ENCODE peak calls at places on chromosomes 1 and 21, in six cellular contexts. D is sigmoid colon, F is suprapubic skin, I is transverse colon, A is A549, G is HepG2. J is an unnamed sample.

GRCh38 chr1:58573138-58573537 is 3.9 kb downstream of the TACSTD2 start:
- DNase-seq in D (no peak), F (no peak), I (no peak), A (no peak), G (no peak), J (no peak)

GRCh38 chr1:9399510-9400424 is 107.1 kb downstream of the SPSB1 start:
- DNase-seq in D (peak; percentile 81), F (no peak), I (no peak), A (no peak), G (peak; percentile 65), J (no peak)

GRCh38 chr1:5754079-5754431 is 238.2 kb downstream of the NPHP4 start:
- DNase-seq in D (peak; percentile 34), F (no peak), I (no peak), A (no peak), G (no peak), J (no peak)

GRCh38 chr1:209106237-209106741 is 477.2 kb upstream of the CAMK1G start:
- DNase-seq in D (no peak), F (no peak), I (no peak), A (no peak), G (no peak), J (no peak)

GRCh38 chr1:44632511-44633072 is 41.7 kb downstream of the TMEM53 start:
- DNase-seq in D (no peak), F (no peak), I (no peak), A (no peak), G (no peak), J (no peak)

GRCh38 chr1:117570988-117571409 is 34.8 kb upstream of the TENT5C start:
- DNase-seq in D (no peak), F (peak; percentile 32), I (peak; percentile 81), A (no peak), G (no peak), J (no peak)

GRCh38 chr1:153441238-153441755 is 19.2 kb downstream of the S100A7 start:
- DNase-seq in D (no peak), F (peak; percentile 43), I (no peak), A (no peak), G (no peak), J (no peak)

GRCh38 chr1:87325982-87326738 is 2.5 kb upstream of the LMO4 start:
- DNase-seq in D (no peak), F (no peak), I (peak; percentile 49), A (peak; percentile 22), G (peak; percentile 44), J (peak; percentile 69)

GRCh38 chr21:34762761-34763160 is 94.0 kb downstream of the CLIC6 start:
- DNase-seq in D (no peak), F (no peak), I (no peak), A (no peak), G (no peak), J (no peak)

GRCh38 chr21:17602874-17603273 is 9.8 kb downstream of the BTG3 start:
- DNase-seq in D (no peak), F (no peak), I (no peak), A (no peak), G (no peak), J (no peak)

GRCh38 chr1:231663211-231663792 is 36.7 kb downstream of the DISC1 start:
- DNase-seq in D (no peak), F (no peak), I (no peak), A (no peak), G (peak; percentile 41), J (no peak)

GRCh38 chr1:29120955-29121485 is 2.7 kb downstream of the TMEM200B start:
- DNase-seq in D (peak; percentile 83), F (no peak), I (peak; percentile 61), A (peak; percentile 41), G (no peak), J (no peak)

GRCh38 chr21:34889287-34889536 is 159.9 kb downstream of the RUNX1 start:
- DNase-seq in D (peak; percentile 75), F (no peak), I (peak; percentile 50), A (no peak), G (peak; percentile 9), J (no peak)

GRCh38 chr1:25197235-25197930 is 34.9 kb downstream of the SYF2 start:
- DNase-seq in D (no peak), F (no peak), I (no peak), A (no peak), G (peak; percentile 72), J (no peak)

GRCh38 chr1:230189276-230190183 is 122.5 kb downstream of the GALNT2 start:
- DNase-seq in D (no peak), F (no peak), I (no peak), A (no peak), G (no peak), J (no peak)

GRCh38 chr1:17207966-17208418 is 3.1 kb downstream of the PADI1 start:
- DNase-seq in D (no peak), F (no peak), I (no peak), A (peak; percentile 70), G (no peak), J (no peak)

GRCh38 chr1:90836345-90836679 is 119.2 kb upstream of the BARHL2 start:
- DNase-seq in D (no peak), F (no peak), I (no peak), A (no peak), G (no peak), J (no peak)

GRCh38 chr1:26784023-26784871 is 3.5 kb upstream of the PIGV start:
- DNase-seq in D (peak; percentile 79), F (no peak), I (peak; percentile 78), A (no peak), G (peak; percentile 99), J (peak; percentile 70)

GRCh38 chr1:68346192-68346808 is 103.5 kb downstream of the RPE65 start:
- DNase-seq in D (no peak), F (no peak), I (no peak), A (peak; percentile 5), G (peak; percentile 4), J (no peak)

GRCh38 chr1:56578963-56579875 is at the start of gene PLPP3:
- DNase-seq in D (peak; percentile 95), F (peak; percentile 93), I (peak; percentile 83), A (peak; percentile 81), G (peak; percentile 79), J (peak; percentile 83)

GRCh38 chr1:64911326-64911725 is 55.0 kb downstream of the JAK1 start:
- DNase-seq in D (no peak), F (no peak), I (no peak), A (no peak), G (no peak), J (no peak)

GRCh38 chr1:237795558-237795957 is 95.2 kb downstream of the ZP4 start:
- DNase-seq in D (no peak), F (no peak), I (no peak), A (no peak), G (no peak), J (no peak)

GRCh38 chr1:93708734-93709481 is 27.3 kb upstream of the BCAR3 start:
- DNase-seq in D (no peak), F (no peak), I (no peak), A (no peak), G (no peak), J (no peak)

GRCh38 chr1:14880456-14881316 is 272.9 kb upstream of the TMEM51 start:
- DNase-seq in D (no peak), F (peak; percentile 81), I (no peak), A (no peak), G (no peak), J (no peak)

GRCh38 chr1:89884718-89885596 is 64.1 kb downstream of the LRRC8D start:
- DNase-seq in D (no peak), F (no peak), I (no peak), A (no peak), G (no peak), J (no peak)

GRCh38 chr21:33789697-33790096 is 125.9 kb downstream of the ATP5PO start:
- DNase-seq in D (no peak), F (no peak), I (no peak), A (no peak), G (no peak), J (no peak)

GRCh38 chr1:32335619-32335950 is 448 bp downstream of the MARCKSL1 start:
- DNase-seq in D (no peak), F (no peak), I (no peak), A (no peak), G (no peak), J (no peak)
- TF ChIP-seq POLR2A in D (no peak), F (no peak), I (no peak), A (no peak), G (no peak), J (no peak)

GRCh38 chr1:31663622-31664452 is 19.2 kb upstream of the PEF1 start:
- DNase-seq in D (peak; percentile 82), F (no peak), I (peak; percentile 71), A (peak; percentile 74), G (peak; percentile 28), J (no peak)
- TF ChIP-seq EP300 in D (no peak), F (no peak), I (no peak), A (no peak), G (no peak), J (no peak)

GRCh38 chr1:162212713-162213112 is 143.2 kb downstream of the NOS1AP start:
- DNase-seq in D (no peak), F (no peak), I (peak; percentile 40), A (no peak), G (peak; percentile 15), J (no peak)
- H3K4me3 ChIP-seq in D (no peak overlapping the region), F (no peak overlapping the region), I (no peak overlapping the region), A (no peak overlapping the region), G (no peak overlapping the region), J (no peak overlapping the region)

GRCh38 chr1:40161125-40161887 is at the start of gene RLF:
- DNase-seq in D (peak; percentile 98), F (peak; percentile 98), I (peak; percentile 95), A (peak; percentile 75), G (peak; percentile 87), J (peak; percentile 92)
- TF ChIP-seq POLR2A in D (peak; percentile 94), F (peak; percentile 97), I (peak; percentile 92), A (peak; percentile 76), G (peak; percentile 96), J (peak; percentile 96)

GRCh38 chr1:215417122-215417521 is 150.0 kb upstream of the KCTD3 start:
- DNase-seq in D (no peak), F (no peak), I (no peak), A (no peak), G (no peak), J (no peak)

GRCh38 chr1:215421772-215422171 is 145.3 kb upstream of the KCTD3 start:
- DNase-seq in D (no peak), F (no peak), I (no peak), A (no peak), G (no peak), J (no peak)

GRCh38 chr1:215418876-215419442 is 148.1 kb upstream of the KCTD3 start:
- DNase-seq in D (no peak), F (no peak), I (no peak), A (no peak), G (no peak), J (no peak)

GRCh38 chr1:215416497-215416896 is 150.6 kb upstream of the KCTD3 start:
- DNase-seq in D (no peak), F (no peak), I (no peak), A (no peak), G (no peak), J (no peak)
- TF ChIP-seq EP300 in D (no peak), F (no peak), I (no peak), A (no peak), G (no peak), J (no peak)

J was measured in tibial nerve.